ENCODE peak calls at places on chromosomes 13 and 19, in six cellular contexts. T is K562, B is A549, V is aorta, N is neuronal stem cell, Y is pancreas. M is an unnamed sample.

GRCh38 chr19:8334458-8335342 is 8.4 kb downstream of the KANK3 start:
- DNase-seq in T (peak; percentile 73), B (peak; percentile 84), Y (peak; percentile 48), V (no peak), N (peak; percentile 73), M (no peak)

GRCh38 chr19:12939292-12939606 is 840 bp downstream of the CALR start:
- DNase-seq in B (no peak), N (no peak), Y (no peak), V (no peak), T (no peak), M (no peak)

GRCh38 chr19:42436006-42436405 is 6.7 kb downstream of the CXCL17 start:
- DNase-seq in T (no peak), V (no peak), Y (no peak), N (no peak), B (no peak), M (no peak)

GRCh38 chr13:74305876-74306275 is 171.7 kb upstream of the KLF12 start:
- DNase-seq in T (no peak), Y (no peak), B (no peak), V (no peak), N (no peak), M (no peak)

GRCh38 chr19:12745166-12745897 is 6.3 kb upstream of the BEST2 start:
- DNase-seq in B (no peak), N (no peak), Y (no peak), T (no peak), V (no peak), M (no peak)

GRCh38 chr13:90107658-90108057 is 1239.8 kb upstream of the MIR17HG start:
- DNase-seq in Y (no peak), T (no peak), N (no peak), V (no peak), B (no peak), M (no peak)

GRCh38 chr19:10152100-10152499 is 32.4 kb upstream of the EIF3G start:
- DNase-seq in B (no peak), N (no peak), Y (no peak), T (no peak), V (no peak), M (no peak)

GRCh38 chr19:53586277-53586691 is 45.5 kb upstream of the DPRX start:
- DNase-seq in V (no peak), N (no peak), Y (no peak), B (no peak), T (no peak), M (no peak)

GRCh38 chr13:97250560-97250959 is 28.4 kb downstream of the MBNL2 start:
- DNase-seq in Y (no peak), T (no peak), B (no peak), V (no peak), N (no peak), M (no peak)

GRCh38 chr13:107568181-107568580 is 647.2 kb downstream of the LIG4 start:
- DNase-seq in V (no peak), Y (no peak), B (no peak), T (no peak), N (no peak), M (no peak)

GRCh38 chr13:113448545-113448884 is 4.8 kb downstream of the ADPRHL1 start:
- DNase-seq in B (no peak), N (no peak), V (no peak), Y (no peak), T (no peak), M (no peak)

GRCh38 chr13:20566424-20566916 is 487 bp upstream of the IFT88 start:
- DNase-seq in V (no peak), Y (no peak), N (no peak), T (no peak), B (peak; percentile 76), M (no peak)

GRCh38 chr13:110089815-110090214 is 217.1 kb downstream of the COL4A1 start:
- DNase-seq in Y (no peak), T (no peak), V (no peak), B (no peak), N (no peak), M (no peak)

GRCh38 chr19:32405431-32406160 is at the start of gene DPY19L3:
- DNase-seq in T (peak; percentile 99), Y (peak; percentile 92), B (peak; percentile 98), N (peak; percentile 93), V (peak; percentile 98), M (peak; percentile 98)

GRCh38 chr13:102033316-102033715 is 368.5 kb downstream of the FGF14 start:
- DNase-seq in T (no peak), N (no peak), Y (no peak), V (no peak), B (no peak), M (no peak)

GRCh38 chr13:106153041-106153440 is 382.4 kb downstream of the EFNB2 start:
- DNase-seq in N (no peak), B (no peak), Y (no peak), T (no peak), V (no peak), M (no peak)

GRCh38 chr19:7692417-7693088 is 9.4 kb downstream of the FCER2 start:
- DNase-seq in Y (no peak), V (no peak), T (no peak), B (no peak), N (no peak), M (no peak)

GRCh38 chr19:50387868-50388245 is 3.7 kb downstream of the POLD1 start:
- DNase-seq in N (no peak), V (no peak), Y (no peak), T (no peak), B (no peak), M (no peak)

GRCh38 chr19:51691122-51692064 is 1.7 kb upstream of the SPACA6 start:
- DNase-seq in N (no peak), B (peak; percentile 81), V (no peak), Y (no peak), T (no peak), M (peak; percentile 58)

GRCh38 chr13:19737844-19738557 is 44.7 kb downstream of the PSPC1 start:
- DNase-seq in V (no peak), Y (no peak), B (no peak), T (no peak), N (no peak), M (no peak)

GRCh38 chr13:60019119-60019993 is 144.4 kb downstream of the DIAPH3 start:
- DNase-seq in Y (no peak), T (no peak), N (no peak), V (no peak), B (no peak), M (no peak)

GRCh38 chr19:42553292-42554045 is 25.2 kb upstream of the CEACAM1 start:
- DNase-seq in B (no peak), Y (no peak), V (no peak), N (no peak), T (no peak), M (peak; percentile 63)

GRCh38 chr19:3570619-3571018 is 2.1 kb upstream of the HMG20B start:
- DNase-seq in B (no peak), Y (no peak), T (no peak), V (no peak), N (no peak), M (no peak)

GRCh38 chr19:55341191-55342043 is 1.7 kb downstream of the KMT5C start:
- DNase-seq in B (peak; percentile 71), T (peak; percentile 94), Y (peak; percentile 81), N (peak; percentile 84), V (peak; percentile 91), M (peak; percentile 78)

GRCh38 chr13:102968572-102969228 is 97.5 kb downstream of the SLC10A2 start:
- DNase-seq in T (no peak), B (no peak), N (no peak), V (no peak), Y (no peak), M (no peak)

GRCh38 chr13:79404361-79404760 is 1.7 kb downstream of the RBM26 start:
- DNase-seq in T (no peak), N (no peak), B (no peak), Y (no peak), V (no peak), M (no peak)

GRCh38 chr13:98313938-98314292 is 136.8 kb upstream of the RNF113B start:
- DNase-seq in T (no peak), N (no peak), Y (peak; percentile 62), V (no peak), B (no peak), M (no peak)

GRCh38 chr19:55253842-55254624 is 4.8 kb downstream of the PPP6R1 start:
- DNase-seq in T (no peak), Y (no peak), B (no peak), N (no peak), V (no peak), M (peak; percentile 69)

GRCh38 chr13:100773429-100773828 is 98.8 kb upstream of the TMTC4 start:
- DNase-seq in T (no peak), B (no peak), N (no peak), V (no peak), Y (no peak), M (no peak)

DNA sequence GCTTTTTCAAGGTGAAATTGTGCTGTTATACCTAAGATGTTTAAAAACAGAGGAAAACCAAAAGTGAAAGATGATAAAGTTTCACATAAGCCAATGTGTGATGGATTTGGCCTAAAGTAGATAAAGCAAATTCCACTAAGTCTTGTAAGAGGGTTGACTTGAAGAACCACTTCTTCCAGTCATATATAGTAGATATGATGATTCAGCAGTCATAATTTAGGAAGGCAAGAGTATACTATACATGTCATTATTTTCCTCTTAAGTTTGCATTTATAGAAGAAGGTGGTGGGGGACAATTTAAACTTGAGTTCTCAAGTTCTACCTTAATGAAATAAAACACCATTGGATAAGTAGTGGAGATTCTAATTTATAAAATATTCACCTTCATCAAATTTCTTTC is 37.3 kb downstream of the PHF11 start:
- DNase-seq in V (no peak), Y (no peak), N (no peak), B (no peak), T (no peak), M (no peak)
- H3K4me1 ChIP-seq in V (no peaks in the 10 kb centered on the region), Y (no peaks in the 10 kb centered on the region), N (no peaks in the 10 kb centered on the region), B (no peaks in the 10 kb centered on the region), T (no peaks in the 10 kb centered on the region), M (no peaks in the 10 kb centered on the region)

DNA sequence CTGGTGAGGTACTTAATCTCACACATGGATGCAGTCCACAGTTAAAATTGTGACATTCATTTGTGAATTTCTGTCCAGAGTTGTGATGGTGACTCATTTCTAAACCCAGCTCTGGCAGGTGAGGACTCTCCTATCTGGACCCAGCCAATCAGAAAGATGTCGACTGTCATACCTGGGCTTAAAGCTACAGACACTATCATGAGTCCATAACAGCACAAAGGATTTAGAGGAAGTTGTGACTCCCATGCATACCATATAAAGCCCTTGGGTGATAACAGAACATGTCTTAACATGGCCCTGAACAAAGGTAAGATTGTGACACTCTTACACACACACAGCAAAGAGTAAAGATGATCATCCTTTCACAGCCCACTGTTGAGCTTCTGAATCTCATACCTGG is 59.7 kb upstream of the ZNF724 start:
- DNase-seq in Y (no peak), V (no peak), N (no peak), T (no peak), B (no peak), M (no peak)
- H3K4me1 ChIP-seq in Y (no peaks in the 10 kb centered on the region), V (no peaks in the 10 kb centered on the region), N (no peaks in the 10 kb centered on the region), T (no peaks in the 10 kb centered on the region), B (no peaks in the 10 kb centered on the region), M (no peaks in the 10 kb centered on the region)

GRCh38 chr13:40966298-40966697 is 52.8 kb downstream of the ELF1 start:
- DNase-seq in Y (no peak), V (no peak), B (no peak), N (no peak), T (no peak), M (no peak)
- H3K4me1 ChIP-seq in Y (peaks cover 19% of the 10 kb centered on the region), V (peaks cover 2% of the 10 kb centered on the region), B (peaks cover 19% of the 10 kb centered on the region), N (no peaks in the 10 kb centered on the region), T (no peaks in the 10 kb centered on the region), M (peaks cover 91% of the 10 kb centered on the region)

DNA sequence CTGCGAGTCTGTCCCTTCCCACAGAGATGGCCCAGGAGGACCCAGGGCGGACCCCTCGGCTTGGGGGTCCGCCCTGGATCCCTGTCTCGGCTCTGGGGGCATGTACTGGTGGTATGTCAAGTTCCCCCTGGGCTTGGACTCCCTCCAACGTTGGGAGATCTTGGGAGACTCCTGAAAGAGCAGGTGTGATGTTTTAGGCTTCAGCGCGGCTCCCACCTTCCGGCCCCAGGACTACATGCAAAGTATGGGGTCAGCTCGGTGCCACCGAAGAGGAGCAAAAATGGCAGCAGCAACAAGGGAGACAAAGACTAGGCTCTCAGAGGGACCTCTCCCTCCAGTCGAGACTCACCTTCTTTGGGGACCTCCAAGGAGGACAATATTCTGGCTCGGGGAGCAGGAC is 4.2 kb downstream of the MAMSTR start:
- DNase-seq in T (no peak), B (no peak), V (no peak), N (no peak), Y (no peak), M (no peak)
- H3K4me1 ChIP-seq in T (peaks cover 54% of the 10 kb centered on the region), B (peaks cover 19% of the 10 kb centered on the region), V (no peaks in the 10 kb centered on the region), N (peaks cover 37% of the 10 kb centered on the region), Y (no peaks in the 10 kb centered on the region), M (peaks cover 48% of the 10 kb centered on the region)